ENCODE peak calls at places on chromosomes 6 and 20, in four cellular contexts. M, K, S and G are unnamed samples.

GRCh38 chr20:50331469-50332251 is 141.0 kb downstream of the CEBPB start:
- DNase-seq in M (no peak), K (no peak), S (no peak), G (no peak)

GRCh38 chr6:151087861-151088598 is 151.7 kb upstream of the AKAP12 start:
- DNase-seq in M (peak), K (peak), S (peak), G (no peak)

GRCh38 chr6:97293198-97293696 is 10.2 kb upstream of the MMS22L start:
- DNase-seq in M (no peak), K (no peak), S (no peak), G (no peak)

GRCh38 chr6:100906325-100906724 is 25.2 kb upstream of the ASCC3 start:
- DNase-seq in M (no peak), K (no peak), S (no peak), G (no peak)

GRCh38 chr20:53032021-53033001 is 60.2 kb downstream of the TSHZ2 start:
- DNase-seq in M (peak), K (no peak), S (peak), G (peak)

GRCh38 chr6:14622135-14622534 is 504.6 kb downstream of the CD83 start:
- DNase-seq in M (no peak), K (no peak), S (no peak), G (no peak)

GRCh38 chr6:16375828-16376227 is 137.4 kb downstream of the GMPR start:
- DNase-seq in M (no peak), K (no peak), S (no peak), G (no peak)

GRCh38 chr20:21353236-21353635 is 44.1 kb downstream of the NKX2-4 start:
- DNase-seq in M (no peak), K (no peak), S (peak), G (no peak)

GRCh38 chr6:7060769-7061516 is 46.8 kb upstream of the RREB1 start:
- DNase-seq in M (no peak), K (no peak), S (no peak), G (no peak)

GRCh38 chr6:118890997-118891790 is 2.8 kb upstream of the ASF1A start:
- DNase-seq in M (no peak), K (no peak), S (peak), G (no peak)

GRCh38 chr20:25127761-25128537 is 46.0 kb upstream of the VSX1 start:
- DNase-seq in M (no peak), K (no peak), S (no peak), G (no peak)

GRCh38 chr6:135540207-135540877 is 42.8 kb upstream of the AHI1 start:
- DNase-seq in M (no peak), K (peak), S (peak), G (no peak)

GRCh38 chr6:32107447-32107846 is 1.7 kb downstream of the TNXB start:
- DNase-seq in M (no peak), K (no peak), S (peak), G (no peak)

GRCh38 chr20:8974009-8974708 is 94.7 kb upstream of the PLCB4 start:
- DNase-seq in M (no peak), K (no peak), S (no peak), G (no peak)

GRCh38 chr6:75101896-75102680 is 103.8 kb downstream of the COL12A1 start:
- DNase-seq in M (no peak), K (peak), S (peak), G (no peak)